ENCODE peak calls at places on chromosome 17, in seven cellular contexts. J is PC-3, C is H9, R is mesenchymal stem cell, F is neural progenitor cell, H is H1, N is astrocyte. G is an unnamed sample.

GRCh38 chr17:51487947-51488346 is 227.6 kb downstream of the UTP18 start:
- DNase-seq in H (no peak), N (no peak), C (peak), F (peak), J (peak), R (no peak), G (peak)

GRCh38 chr17:72804949-72805348 is 287.5 kb downstream of the SLC39A11 start:
- DNase-seq in F (no peak), R (no peak), C (no peak), N (no peak), H (no peak), J (peak), G (no peak)

GRCh38 chr17:55737976-55738501 is 12.8 kb upstream of the PCTP start:
- DNase-seq in H (no peak), R (no peak), F (no peak), J (no peak), N (no peak), C (no peak), G (no peak)

GRCh38 chr17:75524971-75525805 is at the start of gene LLGL2:
- DNase-seq in H (no peak), J (peak), C (peak), R (peak), F (peak), N (no peak), G (peak)

GRCh38 chr17:588519-588918 is 126.1 kb downstream of the VPS53 start:
- DNase-seq in J (no peak), C (no peak), N (peak), H (no peak), F (no peak), R (no peak), G (no peak)

GRCh38 chr17:62163847-62164246 is 98.8 kb upstream of the MED13 start:
- DNase-seq in C (no peak), R (no peak), J (peak), F (no peak), N (no peak), H (no peak), G (peak)

GRCh38 chr17:73957564-73957963 is 245.9 kb upstream of the RPL38 start:
- DNase-seq in H (no peak), R (no peak), F (no peak), N (no peak), J (no peak), C (no peak), G (no peak)

GRCh38 chr17:82648761-82649474 is 674 bp upstream of the WDR45B start:
- DNase-seq in N (no peak), C (peak), H (no peak), J (peak), R (peak), F (peak), G (no peak)

GRCh38 chr17:44361292-44362055 is 2.2 kb downstream of the FAM171A2 start:
- DNase-seq in H (no peak), J (no peak), F (no peak), C (no peak), R (no peak), N (no peak), G (no peak)

GRCh38 chr17:28346746-28347246 is 10.5 kb downstream of the POLDIP2 start:
- DNase-seq in H (no peak), R (peak), N (no peak), C (peak), J (no peak), F (peak), G (peak)

GRCh38 chr17:29059281-29059680 is 16.3 kb downstream of the PIPOX start:
- DNase-seq in N (peak), F (no peak), H (no peak), C (no peak), J (peak), R (peak), G (peak)

GRCh38 chr17:67998466-67998865 is 2.2 kb upstream of the C17orf58 start:
- DNase-seq in C (peak), J (no peak), R (peak), N (no peak), H (no peak), F (no peak), G (no peak)

GRCh38 chr17:73142763-73143395 is 21.9 kb upstream of the SSTR2 start:
- DNase-seq in C (no peak), N (peak), J (peak), R (peak), F (no peak), H (no peak), G (no peak)

GRCh38 chr17:29615048-29615385 is 7.7 kb downstream of the CORO6 start:
- DNase-seq in R (peak), N (no peak), C (no peak), F (peak), J (no peak), H (no peak), G (no peak)

GRCh38 chr17:80955673-80956306 is 35.9 kb upstream of the CHMP6 start:
- DNase-seq in C (no peak), R (no peak), F (peak), H (no peak), J (no peak), N (no peak), G (no peak)

GRCh38 chr17:2695243-2695960 is 16.2 kb downstream of the CLUH start:
- DNase-seq in R (no peak), C (no peak), J (no peak), N (no peak), F (no peak), H (no peak), G (no peak)

GRCh38 chr17:19753661-19754463 is 5.8 kb upstream of the ALDH3A1 start:
- DNase-seq in F (peak), R (no peak), H (no peak), J (peak), N (no peak), C (no peak), G (no peak)

GRCh38 chr17:42111901-42112551 is 488 bp downstream of the DHX58 start:
- DNase-seq in N (no peak), H (no peak), J (no peak), C (peak), F (no peak), R (peak), G (no peak)

GRCh38 chr17:10809605-10810004 is 5.7 kb upstream of the TMEM238L start:
- DNase-seq in H (no peak), J (no peak), R (no peak), N (no peak), F (no peak), C (no peak), G (no peak)

GRCh38 chr17:1302761-1303160 is 23.3 kb downstream of the TRARG1 start:
- DNase-seq in J (no peak), R (no peak), C (no peak), N (no peak), F (no peak), H (no peak), G (no peak)

GRCh38 chr17:8162232-8162996 is at the start of gene VAMP2:
- DNase-seq in H (no peak), R (peak), C (peak), F (peak), J (peak), N (no peak), G (peak)

GRCh38 chr17:8164815-8165131 is 2.0 kb upstream of the VAMP2 start:
- DNase-seq in J (no peak), H (no peak), F (no peak), R (no peak), N (no peak), C (no peak), G (no peak)

GRCh38 chr17:8161289-8162231 is 1.2 kb downstream of the VAMP2 start:
- DNase-seq in C (peak), F (no peak), N (no peak), H (no peak), R (no peak), J (no peak), G (no peak)

GRCh38 chr17:8163978-8164814 is 1.4 kb upstream of the VAMP2 start:
- DNase-seq in J (no peak), R (peak), H (no peak), N (peak), C (peak), F (no peak), G (peak)

DNA sequence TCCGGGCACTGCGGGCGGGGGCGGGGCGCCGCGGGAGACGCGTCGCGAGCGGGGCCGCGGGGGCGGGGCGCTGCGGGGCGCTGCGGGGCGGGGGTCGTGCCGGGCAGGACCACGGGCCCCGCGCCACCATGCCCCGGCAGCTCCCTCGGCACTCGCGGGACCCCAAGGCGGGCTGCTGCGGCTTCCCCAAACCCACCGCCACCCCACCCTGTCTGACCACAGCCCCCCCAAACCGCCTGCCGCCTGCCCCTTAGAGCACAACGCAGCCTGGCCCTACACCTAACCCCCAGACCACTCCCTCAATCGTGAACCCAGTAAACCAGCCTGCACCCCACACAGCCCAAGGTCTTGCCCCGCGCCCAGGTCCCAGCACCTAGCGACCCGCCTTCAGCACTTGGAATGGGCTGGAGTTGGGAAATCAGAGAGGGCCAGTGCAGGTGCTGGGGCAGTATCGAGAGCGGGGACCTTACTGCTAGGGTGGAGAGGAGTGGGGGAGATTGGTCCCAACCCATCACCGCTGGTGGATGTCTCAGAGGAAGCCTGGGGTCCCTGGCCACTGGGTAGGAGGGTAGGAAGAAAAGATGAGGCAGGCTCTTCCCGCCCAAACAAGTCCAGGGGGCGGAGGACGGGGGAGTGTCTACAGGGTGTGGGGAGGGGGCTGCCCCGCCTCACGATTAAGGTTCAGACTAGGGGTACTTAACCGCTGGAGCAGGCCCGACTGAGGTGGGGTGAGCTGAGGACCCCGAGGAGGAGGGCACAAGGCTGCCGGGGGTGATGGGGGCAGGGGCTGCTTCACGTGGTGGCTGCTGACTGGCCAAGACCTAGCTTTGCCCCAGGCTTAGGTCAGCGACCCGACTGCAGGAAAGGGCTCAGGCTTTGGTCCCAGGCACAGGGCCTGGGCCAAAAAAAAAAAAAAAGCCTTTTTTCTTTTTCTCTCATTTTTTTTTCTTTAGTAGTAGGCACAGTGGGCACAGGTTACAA is 539 bp upstream of the VAMP2 start:
- DNase-seq in F (peak), N (no peak), J (no peak), H (peak), R (peak), C (peak), G (peak)
- H2AFZ ChIP-seq in F (peak), N (peak), J (peak), H (peak), R (peak), C (no peak), G (peak)

GRCh38 chr17:17303010-17303846 is at the start of gene NT5M:
- DNase-seq in R (peak), N (peak), F (peak), J (peak), H (no peak), C (peak), G (peak)

GRCh38 chr17:17304521-17304985 is 1.4 kb downstream of the NT5M start:
- DNase-seq in R (no peak), C (no peak), J (no peak), H (no peak), N (no peak), F (no peak), G (no peak)

GRCh38 chr17:17306181-17306580 is 3.0 kb downstream of the NT5M start:
- DNase-seq in J (no peak), F (no peak), H (no peak), N (no peak), R (no peak), C (no peak), G (no peak)

GRCh38 chr17:17303847-17304490 is 796 bp downstream of the NT5M start:
- DNase-seq in J (no peak), H (no peak), R (no peak), C (no peak), N (no peak), F (no peak), G (no peak)

DNA sequence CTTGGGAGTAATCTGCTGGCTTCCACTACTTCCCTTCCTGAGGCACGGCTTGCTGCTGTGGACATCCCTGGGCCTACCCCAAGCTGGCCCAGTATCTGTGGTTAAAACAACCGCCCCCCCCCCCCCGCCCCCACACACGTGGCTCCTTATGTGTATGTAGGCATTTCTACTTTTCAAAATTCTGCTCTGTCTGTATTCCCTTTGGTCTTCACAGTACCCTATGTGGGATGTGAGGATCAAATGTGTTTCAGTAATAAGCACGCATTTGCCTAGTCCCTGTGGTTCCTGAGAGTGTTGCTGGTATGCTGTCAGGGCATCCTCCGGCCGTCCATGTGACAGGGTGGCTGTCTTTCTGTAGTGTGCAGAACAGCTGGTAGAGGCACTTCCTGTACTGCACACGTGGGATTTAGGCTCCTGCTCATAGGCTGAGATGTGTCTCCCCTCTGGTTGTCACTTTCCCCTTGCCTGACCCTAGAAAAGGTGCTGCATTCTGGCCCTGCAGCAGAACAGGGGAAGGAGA is 2.2 kb downstream of the NT5M start:
- DNase-seq in F (no peak), C (no peak), N (no peak), R (peak), H (no peak), J (no peak), G (no peak)
- H2AFZ ChIP-seq in F (no peak), C (no peak), N (no peak), R (no peak), H (no peak), J (no peak), G (no peak)

DNA sequence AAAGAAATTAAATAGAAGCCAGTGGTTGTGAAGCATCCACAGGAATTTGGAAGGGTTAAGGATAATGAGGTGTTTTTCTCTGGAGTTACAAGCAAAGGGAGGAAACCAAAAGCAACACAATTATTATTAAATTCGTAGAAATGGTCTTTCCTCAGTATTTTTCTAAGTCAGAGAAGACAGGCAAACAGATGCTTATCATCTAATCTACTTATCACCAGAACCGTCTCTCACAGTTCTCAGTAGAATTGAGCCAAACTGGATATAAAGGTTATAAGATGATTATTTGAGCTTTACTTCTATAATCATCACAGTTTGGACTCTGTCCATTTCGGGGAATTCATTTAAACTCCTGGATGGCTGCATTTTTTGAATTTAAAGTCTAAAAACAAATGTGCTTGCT is 244.9 kb downstream of the KCNJ2 start:
- DNase-seq in H (no peak), F (no peak), J (no peak), R (no peak), C (no peak), N (no peak), G (no peak)
- H2AFZ ChIP-seq in H (no peak), F (no peak), J (no peak), R (no peak), C (no peak), N (no peak), G (no peak)

DNA sequence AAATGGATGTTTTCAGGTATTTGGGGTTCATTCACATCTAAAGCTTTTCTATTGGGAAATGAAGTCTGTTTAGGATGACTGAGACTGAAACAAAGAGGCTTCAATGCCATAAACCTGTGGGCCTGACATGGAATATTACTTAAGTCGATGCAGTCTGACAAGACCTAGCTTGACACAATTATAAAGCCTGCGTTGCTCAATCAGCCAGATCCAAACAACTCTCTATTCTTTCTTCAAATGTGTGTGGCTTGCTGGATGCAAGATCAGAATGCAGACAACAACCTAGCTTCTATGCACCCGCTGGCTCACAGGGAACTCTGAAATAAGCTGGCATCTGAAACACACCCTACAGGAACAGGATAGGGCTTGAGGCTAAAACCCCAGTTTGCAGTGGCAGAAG is 40.0 kb downstream of the RFFL start:
- DNase-seq in R (peak), J (no peak), C (no peak), H (no peak), F (no peak), N (no peak), G (no peak)
- H2AFZ ChIP-seq in R (no peak), J (no peak), C (no peak), H (no peak), F (no peak), N (no peak), G (no peak)